ENCODE peak calls at places on chromosomes 16 and 17, in nine cellular contexts. C is stomach, M is prostate gland, T is H1, J is transverse colon, Y is K562, W is HCT116, S is upper lobe of left lung, F is sigmoid colon. K is an unnamed sample. For H3K9me3, the result is how much of the 10 kb centered on the place peaks cover.

GRCh38 chr17:69945698-69946185 is 129.3 kb upstream of the KCNJ16 start:
- DNase-seq in M (no peak), J (no peak), C (no peak), T (no peak), W (no peak), F (no peak), S (no peak), Y (no peak), K (no peak)

GRCh38 chr16:64092284-64092683 is 1029.6 kb downstream of the CDH11 start:
- DNase-seq in T (no peak), J (no peak), Y (no peak), S (no peak), F (no peak), W (no peak), M (no peak), C (no peak), K (no peak)

GRCh38 chr17:40188694-40189093 is 11.4 kb downstream of the RAPGEFL1 start:
- DNase-seq in F (no peak), T (no peak), Y (no peak), J (no peak), C (no peak), W (no peak), S (no peak), M (no peak), K (no peak)

GRCh38 chr17:71792966-71793365 is 327.9 kb upstream of the SOX9 start:
- DNase-seq in F (no peak), W (no peak), T (no peak), Y (no peak), M (no peak), S (no peak), J (no peak), C (no peak), K (no peak)

GRCh38 chr17:77089118-77089477 is 51.7 kb upstream of the SEC14L1 start:
- DNase-seq in J (no peak), T (no peak), Y (peak), W (no peak), M (no peak), S (no peak), C (peak), F (no peak), K (no peak)

GRCh38 chr16:28621756-28622155 is 11.9 kb upstream of the SULT1A1 start:
- DNase-seq in W (no peak), T (no peak), Y (no peak), J (no peak), S (no peak), M (no peak), C (no peak), F (no peak), K (no peak)

GRCh38 chr17:49209061-49209571 is 1.3 kb downstream of the GNGT2 start:
- DNase-seq in W (no peak), M (no peak), T (no peak), Y (no peak), J (no peak), C (no peak), F (no peak), S (no peak), K (no peak)

GRCh38 chr17:61335845-61336655 is 63.6 kb upstream of the TBX2 start:
- DNase-seq in F (no peak), S (peak), W (no peak), C (peak), J (no peak), Y (no peak), M (peak), T (no peak), K (no peak)

GRCh38 chr16:27404163-27404823 is 2.3 kb downstream of the IL21R start:
- DNase-seq in J (no peak), T (no peak), F (no peak), C (no peak), Y (no peak), W (no peak), S (no peak), M (no peak), K (no peak)

GRCh38 chr17:47315451-47316266 is 8.1 kb upstream of the EFCAB13 start:
- DNase-seq in J (peak), Y (peak), S (no peak), F (no peak), M (peak), W (peak), C (no peak), T (no peak), K (no peak)

GRCh38 chr17:57940217-57940616 is 15.0 kb downstream of the CUEDC1 start:
- DNase-seq in J (no peak), C (no peak), F (no peak), M (no peak), S (no peak), W (no peak), Y (no peak), T (no peak), K (no peak)

GRCh38 chr16:18983565-18984424 is at the start of gene TMC7:
- DNase-seq in C (peak), J (peak), W (peak), T (peak), Y (peak), F (peak), S (peak), M (peak), K (no peak)

GRCh38 chr16:82609140-82609539 is 17.6 kb upstream of the CDH13 start:
- DNase-seq in J (no peak), M (no peak), Y (no peak), S (no peak), W (no peak), T (no peak), C (no peak), F (no peak), K (no peak)

GRCh38 chr16:2333772-2334379 is 6.7 kb downstream of the ABCA3 start:
- DNase-seq in S (no peak), W (peak), F (no peak), T (no peak), C (no peak), M (no peak), J (no peak), Y (peak), K (no peak)

GRCh38 chr17:42288985-42289862 is 926 bp downstream of the STAT5A start:
- DNase-seq in S (peak), Y (peak), F (peak), W (no peak), C (peak), M (no peak), J (peak), T (no peak), K (no peak)

GRCh38 chr16:61929801-61930200 is 106.4 kb downstream of the CDH8 start:
- DNase-seq in W (no peak), Y (no peak), F (no peak), S (no peak), J (no peak), M (no peak), C (no peak), T (no peak), K (no peak)

GRCh38 chr17:66474810-66475497 is 172.5 kb downstream of the PRKCA start:
- DNase-seq in M (no peak), J (no peak), W (no peak), Y (no peak), C (no peak), F (no peak), T (no peak), S (no peak), K (no peak)

GRCh38 chr17:43434902-43435319 is 36.1 kb downstream of the ARL4D start:
- DNase-seq in T (no peak), F (no peak), J (no peak), C (no peak), W (peak), Y (no peak), S (no peak), M (no peak), K (no peak)

GRCh38 chr16:74224828-74225227 is 71.8 kb upstream of the PSMD7 start:
- DNase-seq in Y (no peak), C (no peak), J (no peak), M (no peak), T (no peak), F (no peak), S (no peak), W (no peak), K (no peak)

GRCh38 chr17:1229891-1230571 is 40.2 kb upstream of the BHLHA9 start:
- DNase-seq in M (no peak), F (no peak), J (peak), W (no peak), S (no peak), T (no peak), C (no peak), Y (no peak), K (no peak)

GRCh38 chr17:27553019-27553511 is 77.9 kb upstream of the LGALS9 start:
- DNase-seq in Y (no peak), M (no peak), F (no peak), C (no peak), S (peak), W (no peak), T (no peak), J (peak), K (no peak)

GRCh38 chr17:9003355-9004131 is 17.8 kb upstream of the NTN1 start:
- DNase-seq in F (no peak), M (no peak), Y (no peak), W (no peak), J (no peak), C (no peak), T (no peak), S (no peak), K (no peak)

GRCh38 chr16:85735225-85735722 is 15.6 kb downstream of the C16orf74 start:
- DNase-seq in T (no peak), C (peak), Y (no peak), W (no peak), F (no peak), S (no peak), M (no peak), J (peak), K (no peak)

GRCh38 chr17:66690166-66690565 is 144.8 kb upstream of the CACNG5 start:
- DNase-seq in F (no peak), C (no peak), W (no peak), T (no peak), M (no peak), S (no peak), Y (no peak), J (no peak), K (no peak)

GRCh38 chr17:142876-143784 is 5.8 kb downstream of the SCGB1C2 start:
- DNase-seq in Y (no peak), W (no peak), F (peak), C (no peak), M (no peak), T (no peak), S (peak), J (no peak), K (no peak)

GRCh38 chr17:77381185-77381700 is 240.5 kb downstream of the SEC14L1 start:
- DNase-seq in C (no peak), M (no peak), J (no peak), T (no peak), Y (no peak), F (no peak), W (no peak), S (no peak), K (no peak)

GRCh38 chr17:67891481-67892119 is 66.3 kb downstream of the BPTF start:
- DNase-seq in Y (no peak), W (peak), J (peak), C (no peak), F (no peak), T (no peak), M (peak), S (peak), K (no peak)

GRCh38 chr16:2856061-2856670 is 1.8 kb downstream of the PRSS22 start:
- DNase-seq in Y (peak), C (peak), T (no peak), S (peak), J (peak), W (no peak), F (no peak), M (no peak), K (no peak)

GRCh38 chr16:25155553-25156460 is 44.3 kb downstream of the LCMT1 start:
- DNase-seq in S (no peak), J (no peak), M (no peak), T (no peak), C (no peak), Y (no peak), W (no peak), F (no peak), K (no peak)

GRCh38 chr17:45873728-45874127 is 20.6 kb upstream of the MAPT start:
- DNase-seq in S (no peak), T (no peak), M (no peak), Y (no peak), C (no peak), J (no peak), F (no peak), W (no peak), K (peak)

GRCh38 chr17:57478851-57479250 is 222.5 kb downstream of the MSI2 start:
- DNase-seq in M (no peak), J (no peak), W (no peak), S (no peak), C (no peak), F (no peak), T (no peak), Y (no peak), K (no peak)

GRCh38 chr17:40980594-40980993 is 3.5 kb downstream of the KRT40 start:
- DNase-seq in M (no peak), T (no peak), C (no peak), S (no peak), J (no peak), W (no peak), F (no peak), Y (no peak), K (no peak)

GRCh38 chr17:49567871-49568694 is 7.6 kb upstream of the NXPH3 start:
- DNase-seq in S (peak), J (peak), M (peak), Y (peak), T (no peak), C (peak), F (peak), W (peak), K (no peak)

GRCh38 chr17:17595755-17596154 is 4.2 kb upstream of the PEMT start:
- DNase-seq in W (no peak), Y (no peak), T (no peak), C (no peak), J (no peak), S (no peak), M (no peak), F (no peak), K (no peak)

GRCh38 chr17:17590141-17590735 is 1.3 kb downstream of the PEMT start:
- DNase-seq in M (no peak), C (no peak), S (peak), T (no peak), Y (no peak), J (no peak), W (no peak), F (no peak), K (no peak)

GRCh38 chr17:17590883-17591407 is 563 bp downstream of the PEMT start:
- DNase-seq in J (no peak), T (no peak), W (no peak), M (no peak), C (no peak), F (no peak), S (no peak), Y (no peak), K (no peak)

GRCh38 chr17:17591408-17592265 is at the start of gene PEMT:
- DNase-seq in S (peak), C (peak), T (peak), F (peak), J (peak), W (peak), M (peak), Y (peak), K (peak)

GRCh38 chr17:17593222-17593620 is 1.7 kb upstream of the PEMT start:
- DNase-seq in F (no peak), S (no peak), W (no peak), J (no peak), M (no peak), T (no peak), Y (no peak), C (no peak), K (no peak)
- H3K4me3 ChIP-seq in F (no peak), S (no peak), W (peak), J (no peak), M (no peak), T (no peak), Y (peak), C (no peak), K (no peak)

DNA sequence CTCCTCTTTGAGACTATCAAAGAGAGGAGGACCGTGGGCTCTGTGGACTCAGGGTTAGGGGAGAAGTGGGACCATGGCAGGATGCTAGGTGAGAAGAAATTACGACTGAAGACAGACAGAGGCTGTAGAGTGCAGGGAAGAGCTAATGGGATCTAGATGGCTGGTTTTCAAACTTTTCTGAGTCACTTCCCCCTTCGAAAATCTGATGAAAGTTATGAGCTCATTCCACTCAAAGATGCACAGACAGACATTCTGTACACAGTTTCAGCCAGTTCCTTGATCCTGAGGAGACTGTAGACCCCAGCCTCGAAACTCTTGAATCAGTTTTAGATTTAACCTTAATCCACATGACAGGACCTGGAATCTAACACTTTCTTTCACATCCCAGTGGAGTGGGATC is 40.7 kb downstream of the RGS9 start:
- DNase-seq in M (no peak), W (no peak), F (no peak), J (no peak), S (no peak), T (no peak), C (no peak), Y (no peak), K (no peak)
- TF ChIP-seq POLR2AphosphoS5 in M (no peak), W (no peak), F (no peak), J (no peak), S (no peak), T (no peak), C (no peak), Y (no peak), K (no peak)

GRCh38 chr17:82950525-82951102 is 110.8 kb upstream of the ZNF750 start:
- DNase-seq in T (no peak), J (no peak), C (no peak), S (peak), F (peak), Y (no peak), M (no peak), W (no peak), K (no peak)
- H3K9me3 ChIP-seq in T (half or more), J (under half), C (under half), S (under half), F (under half), Y (under half), M (under half), W (under half), K (under half)

DNA sequence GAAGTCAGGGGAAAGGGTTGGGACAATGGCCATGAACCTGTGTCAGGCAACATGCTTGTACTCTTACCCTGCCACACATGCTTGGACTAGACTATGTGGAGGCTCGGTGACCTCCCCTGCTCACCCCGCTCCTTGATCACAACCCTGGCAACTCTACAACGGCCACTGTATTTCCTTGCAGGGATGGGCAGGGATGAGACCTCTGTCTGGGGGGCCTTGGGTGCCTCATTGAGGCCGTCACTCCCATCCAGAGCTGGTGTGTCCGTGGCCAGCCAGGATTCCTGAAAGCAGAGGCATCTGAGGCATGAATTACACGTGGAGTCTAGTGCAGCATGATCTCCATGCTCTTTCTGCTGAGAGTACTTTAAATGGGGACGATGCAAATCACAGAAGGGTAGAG is 948 bp downstream of the PLA2G15 start:
- DNase-seq in C (no peak), M (no peak), W (no peak), F (no peak), J (no peak), T (no peak), S (no peak), Y (no peak), K (no peak)
- H3K4me3 ChIP-seq in C (peak), M (peak), W (peak), F (peak), J (peak), T (peak), S (no peak), Y (peak), K (no peak)

DNA sequence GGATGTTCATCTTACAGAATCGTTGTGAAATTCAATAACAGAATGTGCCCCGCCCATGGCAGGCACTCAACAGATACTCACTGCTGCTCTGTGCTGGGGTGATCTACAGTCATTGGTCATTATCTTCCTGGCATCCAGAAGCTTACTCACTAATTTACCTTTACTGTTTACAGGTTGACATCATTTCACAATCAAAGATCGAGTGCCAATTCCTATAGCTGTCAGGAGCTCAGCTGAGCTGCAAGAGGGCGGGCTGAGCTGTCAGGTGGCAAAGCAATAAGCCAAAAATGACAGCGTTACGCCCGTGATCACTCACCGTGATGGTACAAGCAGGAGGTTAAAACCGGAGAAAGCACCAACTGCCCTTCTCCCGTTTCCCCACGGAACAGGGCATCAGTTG is 51.2 kb downstream of the LITAF start:
- DNase-seq in T (no peak), F (no peak), S (no peak), Y (no peak), J (peak), C (no peak), W (no peak), M (peak), K (no peak)
- TF ChIP-seq POLR2AphosphoS5 in T (no peak), F (no peak), S (no peak), Y (no peak), J (no peak), C (no peak), W (no peak), M (peak), K (no peak)

GRCh38 chr17:22718689-22719088 is 1026.4 kb downstream of the KCNJ18 start:
- DNase-seq in F (no peak), W (no peak), C (no peak), M (no peak), J (no peak), T (no peak), Y (no peak), S (no peak), K (no peak)
- H3K9me3 ChIP-seq in F (under half), W (under half), C (half or more), M (under half), J (under half), T (under half), Y (under half), S (under half), K (under half)

GRCh38 chr17:79811036-79811887 is 14.4 kb upstream of the CBX8 start:
- DNase-seq in F (peak), S (no peak), C (no peak), Y (peak), M (no peak), T (no peak), W (peak), J (no peak), K (no peak)
- H3K4me3 ChIP-seq in F (no peak), S (no peak), C (no peak), Y (peak), M (no peak), T (peak), W (peak), J (no peak), K (peak)

K was measured in SK-N-MC.